ENCODE peak calls at places on chromosome 4, in seven cellular contexts. D, L, N, S, C, V and M are unnamed samples.

GRCh38 chr4:24794916-24795665 is at the start of gene SOD3:
- DNase-seq in N (peak), D (no peak), S (peak), C (no peak), L (peak), V (peak), M (no peak)

GRCh38 chr4:68883870-68884269 is 67.7 kb downstream of the UGT2A3 start:
- DNase-seq in C (no peak), S (no peak), L (peak), D (no peak), V (no peak), N (no peak), M (no peak)

GRCh38 chr4:67549123-67549522 is 3.8 kb upstream of the CENPC start:
- DNase-seq in V (no peak), C (no peak), D (no peak), N (peak), S (no peak), L (no peak), M (no peak)

GRCh38 chr4:73864365-73864764 is 4.8 kb upstream of the CXCL1 start:
- DNase-seq in D (no peak), L (peak), S (peak), C (no peak), V (no peak), N (no peak), M (no peak)

GRCh38 chr4:43550981-43551627 is 658.6 kb downstream of the GRXCR1 start:
- DNase-seq in N (no peak), L (no peak), D (no peak), V (no peak), S (no peak), C (no peak), M (no peak)

GRCh38 chr4:54217642-54218486 is 11.2 kb upstream of the PDGFRA start:
- DNase-seq in D (peak), N (peak), C (no peak), S (peak), V (peak), L (peak), M (peak)

GRCh38 chr4:84995386-84995785 is 28.9 kb upstream of the WDFY3 start:
- DNase-seq in L (no peak), D (no peak), V (no peak), N (no peak), S (no peak), C (no peak), M (no peak)

GRCh38 chr4:125359363-125359762 is 44.6 kb downstream of the FAT4 start:
- DNase-seq in C (no peak), N (no peak), L (no peak), S (no peak), D (no peak), V (no peak), M (no peak)

GRCh38 chr4:17276821-17277220 is 235.1 kb downstream of the QDPR start:
- DNase-seq in C (no peak), L (no peak), D (no peak), V (peak), S (no peak), N (peak), M (no peak)

GRCh38 chr4:169626328-169627282 is 6.2 kb downstream of the CLCN3 start:
- DNase-seq in L (no peak), V (no peak), N (no peak), D (no peak), S (no peak), C (no peak), M (no peak)

GRCh38 chr4:62162606-62163005 is 962.5 kb downstream of the ADGRL3 start:
- DNase-seq in N (no peak), L (no peak), D (no peak), C (no peak), S (peak), V (no peak), M (no peak)

GRCh38 chr4:76199664-76200211 is 13.9 kb downstream of the SCARB2 start:
- DNase-seq in L (no peak), N (peak), D (no peak), C (no peak), S (peak), V (peak), M (no peak)

GRCh38 chr4:5205981-5206380 is 154.7 kb downstream of the STK32B start:
- DNase-seq in V (no peak), C (no peak), S (no peak), N (no peak), L (no peak), D (no peak), M (no peak)

GRCh38 chr4:72430050-72430449 is 139.0 kb downstream of the ADAMTS3 start:
- DNase-seq in S (no peak), V (no peak), L (no peak), C (no peak), N (peak), D (no peak), M (no peak)

GRCh38 chr4:133596459-133596858 is 447.4 kb downstream of the PCDH10 start:
- DNase-seq in C (no peak), V (no peak), S (peak), N (no peak), L (no peak), D (no peak), M (no peak)

GRCh38 chr4:186587416-186588018 is 32.1 kb upstream of the MTNR1A start:
- DNase-seq in S (peak), N (peak), L (peak), C (no peak), V (peak), D (no peak), M (peak)

GRCh38 chr4:38871593-38871992 is 4.0 kb downstream of the FAM114A1 start:
- DNase-seq in N (no peak), C (no peak), L (no peak), S (no peak), D (no peak), V (no peak), M (no peak)

GRCh38 chr4:64584981-64585557 is 175.8 kb upstream of the TECRL start:
- DNase-seq in C (no peak), V (no peak), N (peak), S (no peak), L (peak), D (no peak), M (no peak)

GRCh38 chr4:149203256-149204001 is 612.2 kb downstream of the IQCM start:
- DNase-seq in L (no peak), C (no peak), D (no peak), N (peak), V (no peak), S (no peak), M (no peak)

GRCh38 chr4:145881991-145882390 is 56.6 kb downstream of the ZNF827 start:
- DNase-seq in L (peak), C (no peak), D (peak), V (no peak), S (no peak), N (no peak), M (no peak)

GRCh38 chr4:184288451-184289178 is 70.9 kb upstream of the ENPP6 start:
- DNase-seq in L (no peak), D (no peak), S (no peak), V (no peak), C (no peak), N (no peak), M (no peak)

GRCh38 chr4:3318561-3319021 is 25.8 kb downstream of the RGS12 start:
- DNase-seq in C (no peak), L (no peak), S (peak), V (no peak), D (peak), N (no peak), M (no peak)

GRCh38 chr4:187504974-187505797 is 490.4 kb upstream of the ZFP42 start:
- DNase-seq in D (no peak), S (peak), V (no peak), L (peak), C (no peak), N (no peak), M (no peak)

GRCh38 chr4:144734522-144734921 is 88.6 kb downstream of the HHIP start:
- DNase-seq in C (no peak), S (no peak), D (no peak), L (peak), N (peak), V (no peak), M (no peak)

GRCh38 chr4:1243451-1244080 is 5.4 kb downstream of the CTBP1 start:
- DNase-seq in S (peak), L (peak), N (no peak), D (peak), V (peak), C (no peak), M (no peak)

GRCh38 chr4:145352438-145353145 is 129.1 kb upstream of the SMAD1 start:
- DNase-seq in D (no peak), N (no peak), L (no peak), V (no peak), C (no peak), S (no peak), M (no peak)

GRCh38 chr4:56821394-56822263 is at the start of gene SPINK2:
- DNase-seq in D (no peak), L (peak), N (no peak), V (peak), C (no peak), S (peak), M (peak)

GRCh38 chr4:76689079-76689817 is 208.7 kb downstream of the SOWAHB start:
- DNase-seq in L (peak), V (peak), C (no peak), S (peak), N (no peak), D (no peak), M (no peak)

GRCh38 chr4:182695842-182696241 is 221.3 kb downstream of the DCTD start:
- DNase-seq in D (no peak), N (peak), S (no peak), C (no peak), V (no peak), L (no peak), M (no peak)

GRCh38 chr4:173046818-173047217 is 121.8 kb upstream of the GALNT7 start:
- DNase-seq in V (no peak), N (no peak), S (no peak), L (no peak), D (no peak), C (no peak), M (no peak)

GRCh38 chr4:43337707-43338106 is 445.2 kb downstream of the GRXCR1 start:
- DNase-seq in N (peak), D (no peak), C (no peak), V (no peak), L (no peak), S (no peak), M (no peak)

GRCh38 chr4:37453004-37453360 is 208.4 kb downstream of the NWD2 start:
- DNase-seq in V (no peak), N (peak), L (peak), D (no peak), C (no peak), S (peak), M (peak)

GRCh38 chr4:139808381-139809206 is 143.0 kb downstream of the MGST2 start:
- DNase-seq in S (no peak), D (no peak), N (no peak), V (no peak), L (no peak), C (no peak), M (no peak)

GRCh38 chr4:2399631-2400190 is 18.7 kb downstream of the ZFYVE28 start:
- DNase-seq in D (no peak), V (no peak), S (no peak), L (no peak), N (no peak), C (no peak), M (no peak)

GRCh38 chr4:70637239-70637920 is 8.8 kb downstream of the ENAM start:
- DNase-seq in C (no peak), V (no peak), N (peak), S (no peak), D (no peak), L (peak), M (no peak)

GRCh38 chr4:155569960-155570515 is 96.6 kb upstream of the GUCY1A1 start:
- DNase-seq in N (no peak), L (no peak), V (no peak), D (no peak), C (no peak), S (no peak), M (no peak)

GRCh38 chr4:133152801-133153526 is 3.9 kb downstream of the PCDH10 start:
- DNase-seq in C (no peak), D (no peak), L (peak), S (peak), V (no peak), N (peak), M (no peak)

GRCh38 chr4:10090467-10091250 is 25.9 kb downstream of the WDR1 start:
- DNase-seq in N (no peak), C (no peak), V (peak), D (no peak), L (no peak), S (no peak), M (no peak)

DNA sequence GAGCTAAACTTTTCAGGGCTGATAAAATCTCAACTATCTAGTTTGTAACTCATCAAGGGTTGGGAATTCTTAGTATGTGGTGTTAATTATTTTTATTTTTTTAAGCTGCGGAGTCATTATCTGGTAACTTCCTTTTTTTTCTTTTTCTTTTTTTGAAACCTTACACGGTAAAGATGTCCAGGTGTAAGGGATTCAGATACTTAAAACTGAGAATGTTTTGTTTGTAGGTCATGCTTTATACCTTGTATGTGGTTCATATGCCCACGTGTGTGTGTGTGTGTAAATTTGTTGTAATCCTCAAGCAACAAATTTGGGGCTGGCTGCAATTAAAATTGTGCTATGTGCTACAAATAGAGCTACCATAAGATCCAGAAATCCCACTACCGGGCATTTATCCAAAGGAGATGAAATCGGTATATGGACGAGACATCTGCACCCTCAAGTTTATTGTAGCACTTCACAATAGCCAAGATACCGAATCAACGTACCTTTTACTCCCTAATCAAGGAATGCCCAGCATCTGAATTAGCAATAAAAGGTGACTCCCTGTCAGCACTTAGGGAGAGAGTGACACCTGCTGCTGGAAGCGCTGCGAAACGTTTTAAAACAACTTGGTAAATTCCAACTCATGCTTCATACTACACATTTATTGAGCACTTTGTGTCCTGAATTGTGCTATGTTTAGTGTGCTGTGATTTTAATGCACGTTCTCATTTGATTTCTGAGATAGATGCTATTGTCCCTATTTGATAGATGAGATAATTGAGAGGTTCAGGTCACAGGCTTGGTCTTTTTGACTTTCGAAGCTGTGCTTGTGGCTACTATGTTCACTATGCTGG is 16.1 kb downstream of the MSMO1 start:
- DNase-seq in N (no peak), V (no peak), C (no peak), D (no peak), L (peak), S (no peak), M (no peak)
- TF ChIP-seq CTCF in N (no peak), V (peak), C (no peak), D (no peak), L (peak), S (peak), M (peak)

GRCh38 chr4:26185436-26185835 is 135.4 kb upstream of the RBPJ start:
- DNase-seq in D (no peak), N (no peak), C (no peak), L (no peak), V (no peak), S (no peak), M (no peak)

GRCh38 chr4:26183017-26183416 is 137.8 kb upstream of the RBPJ start:
- DNase-seq in C (no peak), N (peak), D (no peak), S (no peak), L (no peak), V (no peak), M (no peak)

GRCh38 chr4:26178874-26179273 is 141.9 kb upstream of the RBPJ start:
- DNase-seq in N (peak), L (no peak), D (no peak), V (peak), C (no peak), S (no peak), M (no peak)

GRCh38 chr4:26179316-26179760 is 141.5 kb upstream of the RBPJ start:
- DNase-seq in N (no peak), D (no peak), C (no peak), V (no peak), L (no peak), S (no peak), M (no peak)

DNA sequence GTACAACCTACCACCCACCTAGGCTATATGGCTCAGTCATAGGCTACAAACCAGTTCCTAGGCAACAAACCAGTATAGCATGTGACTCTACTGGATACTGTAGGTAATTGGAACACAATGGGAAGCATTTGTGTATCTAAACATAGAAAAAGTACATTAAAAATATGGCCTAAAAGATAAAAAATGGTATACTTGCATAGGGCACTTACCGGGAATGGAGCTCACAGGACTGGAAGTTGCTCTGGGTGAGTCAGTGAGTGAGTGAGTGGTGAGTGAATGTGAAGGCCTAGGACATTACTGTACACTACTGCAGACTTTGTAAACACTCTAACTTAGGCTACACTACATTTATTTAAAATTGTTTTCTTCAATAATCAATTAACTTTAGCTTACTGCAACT is 139.2 kb upstream of the RBPJ start:
- DNase-seq in L (no peak), D (no peak), C (no peak), N (peak), S (no peak), V (no peak), M (no peak)
- H3K27ac ChIP-seq in L (no peak), D (no peak), C (no peak), N (peak), S (no peak), V (no peak), M (no peak)

DNA sequence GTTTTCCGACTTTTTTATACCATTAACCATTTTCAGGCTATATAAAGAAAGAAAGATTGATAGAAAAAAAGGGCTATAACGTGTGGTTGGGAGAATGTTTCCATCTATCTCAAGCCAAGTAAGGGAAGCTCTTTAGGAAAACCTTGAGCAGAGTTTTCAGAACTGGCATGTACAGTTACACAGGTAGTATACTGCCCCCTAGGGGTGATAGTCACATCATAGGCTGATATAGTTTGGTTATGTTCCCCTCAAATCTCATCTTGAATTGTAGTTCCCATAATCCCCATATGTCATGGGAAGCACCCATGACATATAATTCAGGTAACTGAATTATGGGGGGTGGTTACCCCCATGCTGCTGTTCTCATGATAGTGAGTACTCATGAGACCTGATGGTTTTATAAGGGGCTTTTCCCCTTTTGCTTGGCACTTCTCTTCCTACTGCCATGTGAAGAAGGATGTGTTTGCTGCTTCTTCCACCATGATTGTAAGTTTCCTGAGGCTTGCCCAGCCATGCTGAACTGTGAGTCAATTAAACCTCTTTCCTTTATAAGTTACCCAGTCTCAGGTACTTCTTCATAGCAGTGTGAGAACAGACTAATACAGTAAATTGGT is 186.8 kb downstream of the TMA16 start:
- DNase-seq in L (peak), V (no peak), S (no peak), N (peak), D (no peak), C (no peak), M (no peak)
- TF ChIP-seq CTCF in L (peak), V (peak), S (peak), N (peak), D (no peak), C (no peak), M (peak)

DNA sequence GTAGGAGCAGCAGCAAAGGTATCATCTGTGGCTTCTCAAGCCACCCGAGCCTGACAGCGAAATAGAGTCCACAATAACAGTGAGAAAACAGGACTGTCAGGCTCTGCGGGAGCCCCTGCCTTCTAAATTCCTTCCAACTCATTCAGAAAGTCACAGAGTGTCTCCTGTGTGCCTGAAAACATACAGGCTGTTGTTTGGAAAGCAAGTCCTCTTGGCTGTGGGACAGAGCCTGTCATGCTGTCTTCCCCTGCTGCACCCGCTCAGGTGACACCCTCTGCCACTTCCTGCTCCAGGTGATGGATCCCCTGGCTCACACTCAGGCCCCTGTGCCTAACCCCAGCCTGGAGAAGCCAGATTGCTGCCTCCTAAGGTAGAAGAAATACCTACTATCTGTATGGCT is 152.3 kb downstream of the RAB28 start:
- DNase-seq in D (no peak), N (no peak), S (no peak), L (no peak), V (no peak), C (no peak), M (no peak)
- H3K27ac ChIP-seq in D (no peak), N (no peak), S (no peak), L (no peak), V (no peak), C (no peak), M (no peak)

GRCh38 chr4:29927895-29928294 is 792.3 kb upstream of the PCDH7 start:
- DNase-seq in V (no peak), N (peak), D (no peak), L (no peak), C (no peak), S (no peak), M (no peak)
- TF ChIP-seq CTCF in V (no peak), N (no peak), D (no peak), L (no peak), C (no peak), S (peak), M (no peak)

GRCh38 chr4:150495550-150495949 is 86.4 kb upstream of the MAB21L2 start:
- DNase-seq in C (no peak), S (no peak), D (no peak), N (no peak), L (no peak), V (no peak), M (no peak)
- H3K27ac ChIP-seq in C (no peak), S (no peak), D (no peak), N (no peak), L (no peak), V (no peak), M (no peak)